ENCODE peak calls at places on chromosomes 12 and 14, in four cellular contexts. A is RCC 7860; B is CD8-positive, alpha-beta memory T cell; K is cardiac muscle cell. Y is an unnamed sample.

GRCh38 chr14:74618078-74618952 is 6.3 kb upstream of the LTBP2 start:
- DNase-seq in A (peak; percentile 82), B (peak; percentile 71), K (no peak), Y (peak; percentile 58)

GRCh38 chr12:24943947-24944597 is 4.8 kb downstream of the BCAT1 start:
- DNase-seq in B (no peak), A (no peak), K (no peak), Y (no peak)

GRCh38 chr14:94011795-94012194 is 14.3 kb upstream of the OTUB2 start:
- DNase-seq in K (peak; percentile 52), A (no peak), B (no peak), Y (no peak)

GRCh38 chr14:76647699-76648298 is 113.5 kb upstream of the VASH1 start:
- DNase-seq in K (peak; percentile 78), A (peak; percentile 6), B (no peak), Y (peak; percentile 53)

GRCh38 chr14:91363776-91364523 is 53.7 kb downstream of the CCDC88C start:
- DNase-seq in B (no peak), K (no peak), A (no peak), Y (no peak)

GRCh38 chr14:101440511-101440910 is 120.8 kb upstream of the DIO3 start:
- DNase-seq in B (no peak), K (no peak), A (no peak), Y (no peak)

GRCh38 chr14:64705406-64706118 is 1.3 kb downstream of the PLEKHG3 start:
- DNase-seq in B (no peak), K (no peak), A (no peak), Y (peak; percentile 60)

GRCh38 chr12:129615001-129615400 is 288.8 kb downstream of the TMEM132D start:
- DNase-seq in A (peak; percentile 83), B (no peak), K (no peak), Y (no peak)

GRCh38 chr12:109460538-109460937 is 16.6 kb downstream of the KCTD10 start:
- DNase-seq in A (no peak), B (no peak), K (no peak), Y (no peak)

GRCh38 chr12:64411427-64411826 is 7.2 kb downstream of the XPOT start:
- DNase-seq in B (no peak), A (no peak), K (no peak), Y (no peak)

Y was measured in testis.